ENCODE peak calls at places on chromosome 12, in four cellular contexts. V is Calu3, Q is Right ventricle myocardium inferior, M is left lung. F is an unnamed sample.

GRCh38 chr12:63021126-63021525 is 86.2 kb upstream of the PPM1H start:
- DNase-seq in V (no peak), Q (no peak), M (no peak), F (no peak)

GRCh38 chr12:6443361-6443983 is 1.3 kb upstream of the CD27 start:
- DNase-seq in V (no peak), Q (no peak), M (no peak), F (peak)

GRCh38 chr12:4864575-4864974 is 45.1 kb upstream of the KCNA1 start:
- DNase-seq in V (no peak), Q (no peak), M (peak), F (no peak)

GRCh38 chr12:121697093-121697698 is 15.4 kb upstream of the TMEM120B start:
- DNase-seq in V (peak), Q (no peak), M (no peak), F (peak)

GRCh38 chr12:98440165-98440581 is 75.2 kb upstream of the TMPO start:
- DNase-seq in V (peak), Q (peak), M (no peak), F (no peak)

GRCh38 chr12:6553051-6553868 is 2.6 kb downstream of the IFFO1 start:
- DNase-seq in V (no peak), Q (no peak), M (peak), F (no peak)

GRCh38 chr12:122086641-122087285 is 8.2 kb downstream of the MLXIP start:
- DNase-seq in V (no peak), Q (no peak), M (peak), F (no peak)

GRCh38 chr12:27733052-27733656 is 22.5 kb downstream of the MRPS35 start:
- DNase-seq in V (peak), Q (no peak), M (no peak), F (peak)

GRCh38 chr12:124129132-124129531 is 156.1 kb downstream of the ZNF664 start:
- DNase-seq in V (no peak), Q (no peak), M (no peak), F (no peak)

GRCh38 chr12:104953323-104953722 is 4.8 kb downstream of the SLC41A2 start:
- DNase-seq in V (peak), Q (no peak), M (no peak), F (no peak)

GRCh38 chr12:109870648-109871047 is 9.7 kb downstream of the GLTP start:
- DNase-seq in V (no peak), Q (no peak), M (no peak), F (no peak)

GRCh38 chr12:44465139-44465538 is 411.0 kb downstream of the NELL2 start:
- DNase-seq in V (no peak), Q (no peak), M (no peak), F (peak)

GRCh38 chr12:58919271-58920101 is 818 bp downstream of the LRIG3 start:
- DNase-seq in V (no peak), Q (no peak), M (no peak), F (no peak)

GRCh38 chr12:62813031-62813829 is 121.7 kb downstream of the PPM1H start:
- DNase-seq in V (peak), Q (peak), M (peak), F (peak)

GRCh38 chr12:132568826-132569480 is 41.4 kb downstream of the LRCOL1 start:
- DNase-seq in V (no peak), Q (no peak), M (no peak), F (no peak)

GRCh38 chr12:10968765-10969456 is 17.8 kb downstream of the TAS2R50 start:
- DNase-seq in V (no peak), Q (peak), M (no peak), F (no peak)

GRCh38 chr12:117084405-117085317 is 14.6 kb downstream of the TESC start:
- DNase-seq in V (no peak), Q (no peak), M (peak), F (no peak)

GRCh38 chr12:19234171-19234704 is 104.7 kb downstream of the PLEKHA5 start:
- DNase-seq in V (no peak), Q (no peak), M (no peak), F (peak)

GRCh38 chr12:5078423-5078822 is 34.7 kb downstream of the KCNA5 start:
- DNase-seq in V (no peak), Q (no peak), M (no peak), F (no peak)

GRCh38 chr12:84913151-84913550 is 552 bp upstream of the SLC6A15 start:
- DNase-seq in V (no peak), Q (no peak), M (no peak), F (no peak)

GRCh38 chr12:105449406-105449805 is 118.9 kb downstream of the C12orf75 start:
- DNase-seq in V (no peak), Q (no peak), M (no peak), F (no peak)

GRCh38 chr12:102917026-102917787 is at the start of gene PAH:
- DNase-seq in V (peak), Q (no peak), M (peak), F (peak)

GRCh38 chr12:98238513-98238912 is 276.9 kb upstream of the TMPO start:
- DNase-seq in V (no peak), Q (no peak), M (no peak), F (no peak)

GRCh38 chr12:114450511-114451300 is 44.8 kb upstream of the TBX5 start:
- DNase-seq in V (no peak), Q (no peak), M (no peak), F (no peak)

GRCh38 chr12:9707864-9708808 is 24.8 kb downstream of the CLECL1 start:
- DNase-seq in V (peak), Q (no peak), M (no peak), F (peak)

GRCh38 chr12:62525306-62525705 is 58.7 kb downstream of the MON2 start:
- DNase-seq in V (no peak), Q (no peak), M (no peak), F (no peak)

GRCh38 chr12:79927772-79928474 is 7.0 kb downstream of the PPP1R12A start:
- DNase-seq in V (no peak), Q (no peak), M (no peak), F (peak)

GRCh38 chr12:116346751-116347150 is 69.3 kb upstream of the MED13L start:
- DNase-seq in V (no peak), Q (no peak), M (no peak), F (no peak)

GRCh38 chr12:130775953-130776856 is 60.1 kb upstream of the RIMBP2 start:
- DNase-seq in V (peak), Q (peak), M (no peak), F (peak)

GRCh38 chr12:80935076-80935475 is 2.7 kb downstream of the LIN7A start:
- DNase-seq in V (no peak), Q (no peak), M (no peak), F (no peak)

GRCh38 chr12:54759751-54760150 is 94.6 kb upstream of the MUCL1 start:
- DNase-seq in V (peak), Q (no peak), M (no peak), F (peak)

GRCh38 chr12:65935906-65936528 is 111.7 kb downstream of the HMGA2 start:
- DNase-seq in V (no peak), Q (no peak), M (no peak), F (no peak)

GRCh38 chr12:132324841-132325732 is 4.3 kb downstream of the GALNT9 start:
- DNase-seq in V (no peak), Q (peak), M (peak), F (no peak)

GRCh38 chr12:106865685-106866084 is 90.0 kb upstream of the TMEM263 start:
- DNase-seq in V (no peak), Q (no peak), M (no peak), F (no peak)

GRCh38 chr12:119180380-119181040 is 1.8 kb downstream of the HSPB8 start:
- DNase-seq in V (no peak), Q (no peak), M (no peak), F (no peak)

GRCh38 chr12:50981319-50982239 is 29.2 kb downstream of the HIGD1C start:
- DNase-seq in V (no peak), Q (no peak), M (no peak), F (no peak)